ENCODE peak calls at places on chromosomes 2 and 18, in eight cellular contexts. P is PC-9, W is hepatocyte, T is GM23248, B is H1, Q is neural progenitor cell, U is HCT116, K is PC-3. I is an unnamed sample.

GRCh38 chr2:206693399-206694137 is 24.6 kb downstream of the DYTN start:
- DNase-seq in B (peak), T (peak), Q (peak), K (peak), U (peak), W (peak), P (peak), I (no peak)

GRCh38 chr2:238135601-238136150 is 2.8 kb upstream of the KLHL30 start:
- DNase-seq in U (no peak), T (no peak), Q (no peak), B (no peak), K (no peak), W (no peak), P (no peak), I (no peak)

GRCh38 chr2:75570948-75571729 is 10.4 kb upstream of the EVA1A start:
- DNase-seq in Q (no peak), T (peak), W (peak), K (peak), P (no peak), U (no peak), B (no peak), I (no peak)

GRCh38 chr2:237505188-237505939 is 18.3 kb downstream of the MLPH start:
- DNase-seq in Q (no peak), T (no peak), W (no peak), K (no peak), P (no peak), B (no peak), U (no peak), I (no peak)

GRCh38 chr2:26978061-26978596 is 7.7 kb downstream of the MAPRE3 start:
- DNase-seq in T (peak), B (no peak), Q (no peak), P (peak), U (no peak), K (peak), W (peak), I (peak)

GRCh38 chr2:107108556-107108955 is 222.6 kb upstream of the ST6GAL2 start:
- DNase-seq in T (peak), Q (no peak), P (no peak), K (peak), W (no peak), B (no peak), U (no peak), I (no peak)

GRCh38 chr2:199160677-199161465 is 296.9 kb downstream of the SATB2 start:
- DNase-seq in P (no peak), W (no peak), U (no peak), T (peak), K (peak), Q (no peak), B (no peak), I (no peak)

GRCh38 chr2:233387667-233388528 is 33.6 kb downstream of the DGKD start:
- DNase-seq in B (no peak), P (no peak), U (no peak), Q (no peak), W (peak), K (no peak), T (peak), I (no peak)

GRCh38 chr2:2663401-2664036 is 332.4 kb upstream of the MYT1L start:
- DNase-seq in Q (no peak), K (peak), P (no peak), T (peak), U (no peak), W (no peak), B (no peak), I (no peak)

GRCh38 chr2:18949871-18950597 is 360.7 kb upstream of the NT5C1B start:
- DNase-seq in P (peak), T (peak), K (peak), Q (no peak), W (peak), B (no peak), U (no peak), I (no peak)

GRCh38 chr2:164739966-164740365 is 101.7 kb downstream of the COBLL1 start:
- DNase-seq in P (no peak), W (no peak), T (peak), U (no peak), B (no peak), K (peak), Q (no peak), I (no peak)

GRCh38 chr2:96551605-96552283 is 15.2 kb downstream of the ARID5A start:
- DNase-seq in P (no peak), U (no peak), B (no peak), Q (no peak), W (no peak), T (no peak), K (no peak), I (no peak)

GRCh38 chr2:25159947-25160346 is 8.4 kb downstream of the POMC start:
- DNase-seq in T (peak), K (no peak), B (no peak), U (no peak), Q (peak), P (no peak), W (peak), I (no peak)

GRCh38 chr18:74116628-74117554 is 30.7 kb downstream of the FBXO15 start:
- DNase-seq in T (peak), U (peak), Q (peak), W (peak), B (peak), K (peak), P (no peak), I (no peak)

GRCh38 chr2:71798266-71799012 is 345.1 kb downstream of the DYSF start:
- DNase-seq in W (peak), Q (peak), U (peak), P (no peak), T (peak), B (peak), K (peak), I (peak)

GRCh38 chr2:9141706-9142460 is 64.7 kb upstream of the ASAP2 start:
- DNase-seq in U (no peak), B (no peak), Q (no peak), K (no peak), T (no peak), P (no peak), W (no peak), I (no peak)

GRCh38 chr18:37409870-37410269 is 155.7 kb downstream of the CELF4 start:
- DNase-seq in U (no peak), W (no peak), Q (no peak), T (no peak), P (no peak), K (no peak), B (no peak), I (no peak)

GRCh38 chr2:69742170-69742952 is 427 bp downstream of the ANXA4 start:
- DNase-seq in P (peak), Q (no peak), W (no peak), U (no peak), B (no peak), T (peak), K (peak), I (no peak)

GRCh38 chr2:203759692-203760365 is 53.4 kb downstream of the CD28 start:
- DNase-seq in P (peak), T (peak), Q (no peak), K (peak), B (no peak), U (peak), W (peak), I (peak)

GRCh38 chr2:233115761-233116160 is 55.6 kb downstream of the INPP5D start:
- DNase-seq in U (no peak), K (no peak), T (no peak), B (no peak), Q (no peak), W (no peak), P (no peak), I (no peak)

GRCh38 chr2:201191132-201191875 is 8.4 kb downstream of the CASP10 start:
- DNase-seq in T (no peak), Q (no peak), U (no peak), P (no peak), K (no peak), B (no peak), W (peak), I (no peak)

GRCh38 chr2:157932480-157933205 is 56.5 kb upstream of the ACVR1 start:
- DNase-seq in B (peak), P (no peak), W (peak), Q (peak), T (no peak), K (no peak), U (no peak), I (no peak)

GRCh38 chr18:62788111-62788510 is 72.8 kb downstream of the PHLPP1 start:
- DNase-seq in K (no peak), U (no peak), W (no peak), B (peak), P (no peak), Q (peak), T (no peak), I (no peak)

GRCh38 chr2:58448065-58448507 is 207.0 kb upstream of the FANCL start:
- DNase-seq in W (peak), T (peak), B (peak), Q (peak), P (peak), K (peak), U (peak), I (no peak)

GRCh38 chr2:141498561-141498960 is 632.3 kb downstream of the LRP1B start:
- DNase-seq in B (no peak), K (no peak), U (no peak), W (no peak), T (peak), P (no peak), Q (no peak), I (no peak)

GRCh38 chr18:48161201-48161910 is 230.9 kb upstream of the SMAD2 start:
- DNase-seq in T (peak), Q (peak), W (peak), K (peak), P (peak), U (no peak), B (no peak), I (peak)

GRCh38 chr2:98634406-98635092 is 26.2 kb downstream of the UNC50 start:
- DNase-seq in W (no peak), P (no peak), B (peak), K (peak), T (peak), Q (peak), U (peak), I (no peak)

GRCh38 chr2:234363647-234364294 is 133.1 kb downstream of the ARL4C start:
- DNase-seq in Q (peak), B (no peak), K (no peak), U (no peak), T (no peak), W (no peak), P (no peak), I (no peak)

GRCh38 chr2:36734304-36734703 is 37.8 kb downstream of the VIT start:
- DNase-seq in K (no peak), W (peak), U (no peak), T (peak), Q (no peak), P (no peak), B (no peak), I (no peak)

GRCh38 chr18:78979682-78980278 is at the start of gene SALL3:
- DNase-seq in P (no peak), T (no peak), K (no peak), W (no peak), U (no peak), B (no peak), Q (peak), I (no peak)

GRCh38 chr2:164734196-164734595 is 107.4 kb downstream of the COBLL1 start:
- DNase-seq in T (no peak), K (no peak), W (no peak), Q (peak), B (no peak), U (no peak), P (no peak), I (no peak)

GRCh38 chr18:11937874-11938478 is 29.9 kb upstream of the MPPE1 start:
- DNase-seq in T (peak), U (peak), Q (peak), W (peak), K (peak), P (peak), B (no peak), I (no peak)

GRCh38 chr2:111656436-111656835 is 227.6 kb downstream of the ANAPC1 start:
- DNase-seq in T (no peak), P (no peak), Q (no peak), W (no peak), U (no peak), B (no peak), K (no peak), I (no peak)

GRCh38 chr2:96156926-96157648 is 11.8 kb upstream of the DUSP2 start:
- DNase-seq in W (no peak), B (no peak), P (no peak), U (no peak), T (no peak), K (no peak), Q (no peak), I (no peak)

GRCh38 chr2:140929866-140930265 is 1201.0 kb downstream of the LRP1B start:
- DNase-seq in Q (no peak), U (no peak), P (no peak), K (peak), B (no peak), W (no peak), T (no peak), I (no peak)

GRCh38 chr2:176123483-176123843 is 944 bp downstream of the HOXD9 start:
- DNase-seq in U (no peak), Q (no peak), P (no peak), K (no peak), B (no peak), T (no peak), W (no peak), I (no peak)
- TF ChIP-seq EZH2 in U (no peak), Q (no peak), P (no peak), K (no peak), B (peak), T (no peak), W (no peak), I (no peak)

DNA sequence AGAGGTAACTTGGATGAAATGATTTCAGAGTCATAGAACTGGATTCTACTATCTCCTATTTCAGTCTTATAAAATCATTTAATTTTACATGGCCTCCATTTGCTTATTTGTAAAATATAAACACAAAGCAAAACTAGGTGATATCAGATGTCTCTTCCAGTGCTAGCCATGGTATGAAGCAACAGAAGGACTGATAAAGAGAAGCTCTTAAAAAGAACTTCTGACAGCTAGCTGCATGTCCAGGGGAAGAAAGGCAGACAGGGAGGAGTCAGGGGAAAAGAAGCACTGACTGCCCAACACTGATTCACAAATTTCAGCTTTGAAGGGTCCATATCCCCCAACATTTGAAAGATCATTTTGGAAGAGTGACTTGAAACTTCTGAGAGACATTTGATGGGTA is 6.4 kb downstream of the SLC8A1 start:
- DNase-seq in B (no peak), K (no peak), W (no peak), Q (no peak), T (no peak), U (no peak), P (no peak), I (no peak)
- H3K4me2 ChIP-seq in B (no peak), K (no peak), W (no peak), Q (no peak), T (no peak), U (no peak), P (no peak), I (no peak)

DNA sequence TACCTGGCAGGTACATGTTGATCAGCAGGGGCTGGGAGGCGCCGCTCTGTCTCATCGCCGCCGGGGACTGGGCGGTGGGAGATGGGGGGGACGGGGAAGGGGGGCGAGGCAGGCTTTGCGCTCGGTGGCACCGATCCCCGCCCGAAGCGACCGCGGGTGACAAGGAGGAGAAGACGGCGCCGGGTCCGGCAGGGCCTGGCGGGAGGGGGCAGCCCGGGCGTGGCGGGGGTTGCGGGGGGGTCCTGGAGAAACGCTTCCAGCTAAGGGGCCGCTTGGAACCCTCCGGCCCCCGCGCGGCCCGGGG is at the start of gene FEV:
- DNase-seq in B (no peak), W (no peak), T (no peak), P (no peak), Q (peak), U (no peak), K (no peak), I (no peak)
- H3K4me3 ChIP-seq in B (peak), W (no peak), T (no peak), P (no peak), Q (peak), U (no peak), K (peak), I (no peak)

GRCh38 chr2:161418275-161418714 is 2.2 kb downstream of the TBR1 start:
- DNase-seq in P (no peak), B (no peak), W (no peak), K (no peak), T (no peak), U (no peak), Q (no peak), I (no peak)
- TF ChIP-seq EZH2 in P (no peak), B (no peak), W (no peak), K (no peak), T (peak), U (no peak), Q (no peak), I (no peak)

DNA sequence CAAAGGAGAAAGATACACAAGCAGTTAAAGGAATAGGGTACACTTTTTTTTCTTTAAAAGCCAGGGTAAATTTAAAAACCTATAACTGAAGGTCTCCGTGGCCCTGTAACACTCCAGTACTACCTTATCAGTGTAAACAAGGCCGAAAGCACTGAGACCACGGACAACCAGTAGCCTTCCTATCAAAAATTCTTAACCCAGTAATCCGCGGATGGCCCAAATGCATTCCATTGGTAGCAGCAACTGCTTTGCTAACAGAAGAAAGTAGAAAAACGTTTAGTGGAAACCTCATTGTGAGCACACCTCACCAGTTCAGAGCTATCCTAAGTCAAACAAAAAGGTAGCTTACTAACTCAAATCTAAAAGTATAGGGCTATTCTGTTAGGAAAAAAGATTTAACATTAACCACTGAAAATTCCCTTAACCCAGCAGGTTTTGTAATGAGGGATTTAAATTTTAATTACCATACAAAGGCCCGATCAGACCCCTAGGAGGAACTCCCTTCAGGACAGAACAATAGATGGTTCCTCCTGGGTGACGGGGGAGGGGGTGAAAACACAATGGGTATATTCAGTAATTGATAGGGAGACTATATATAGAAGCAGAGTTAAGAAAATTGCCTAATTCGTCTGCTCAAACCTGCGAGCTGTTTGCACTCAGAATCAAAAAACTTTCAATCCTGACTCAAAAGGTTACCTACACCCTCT is 50.8 kb upstream of the CWC22 start:
- DNase-seq in Q (peak), K (no peak), B (no peak), W (no peak), T (no peak), P (no peak), U (no peak), I (no peak)
- H3K4me2 ChIP-seq in Q (peak), K (no peak), B (peak), W (peak), T (no peak), P (no peak), U (no peak), I (no peak)

GRCh38 chr2:126982935-126983334 is 84.2 kb downstream of the TEX51 start:
- DNase-seq in W (no peak), Q (no peak), B (no peak), K (no peak), U (no peak), P (no peak), T (no peak), I (no peak)
- H3K4me3 ChIP-seq in W (no peak), Q (no peak), B (no peak), K (no peak), U (no peak), P (no peak), T (no peak), I (no peak)

I was measured in keratinocyte.